ENCODE peak calls at places on chromosomes 16 and 17, in five cellular contexts. X is GM23338, N is HCT116, C is endothelial cell of umbilical vein, Z is sigmoid colon. B is an unnamed sample.
A peak's percentile ranks its signal among the peaks of the same experiment; 100 is the strongest.

GRCh38 chr17:48054238-48055185 is 6.4 kb downstream of the NFE2L1 start:
- DNase-seq in X (peak; percentile 99), C (no peak), N (no peak), Z (peak; percentile 93), B (no peak)

GRCh38 chr17:35731239-35731931 is at the start of gene RASL10B:
- DNase-seq in Z (peak; percentile 80), X (peak; percentile 91), C (peak; percentile 28), N (no peak), B (no peak)

GRCh38 chr16:17364319-17365210 is 106.2 kb downstream of the XYLT1 start:
- DNase-seq in Z (no peak), N (no peak), X (no peak), C (no peak), B (peak; percentile 22)

GRCh38 chr16:3578610-3579551 is 1.7 kb upstream of the NLRC3 start:
- DNase-seq in N (no peak), Z (no peak), X (peak; percentile 39), C (no peak), B (no peak)

GRCh38 chr16:15403392-15403995 is 7.9 kb downstream of the MPV17L start:
- DNase-seq in X (peak; percentile 36), N (no peak), Z (no peak), C (no peak), B (peak; percentile 40)

GRCh38 chr16:56945847-56946527 is 14.0 kb downstream of the HERPUD1 start:
- DNase-seq in X (no peak), N (no peak), Z (peak; percentile 29), C (no peak), B (no peak)

GRCh38 chr17:69949931-69950330 is 125.1 kb upstream of the KCNJ16 start:
- DNase-seq in Z (no peak), X (no peak), C (no peak), N (no peak), B (no peak)

GRCh38 chr17:32445075-32445427 is 741 bp downstream of the PSMD11 start:
- DNase-seq in C (peak; percentile 76), Z (peak; percentile 66), X (peak; percentile 55), N (no peak), B (no peak)

GRCh38 chr17:42844761-42845555 is 578 bp downstream of the AOC2 start:
- DNase-seq in X (no peak), N (no peak), Z (no peak), C (no peak), B (no peak)

GRCh38 chr17:81685108-81685507 is 1.3 kb downstream of the HGS start:
- DNase-seq in C (peak; percentile 17), X (no peak), N (no peak), Z (no peak), B (no peak)

GRCh38 chr17:65487161-65487560 is 74.3 kb downstream of the AXIN2 start:
- DNase-seq in Z (peak; percentile 26), C (no peak), X (no peak), N (no peak), B (no peak)

GRCh38 chr17:10171581-10171981 is 26.8 kb downstream of the GAS7 start:
- DNase-seq in Z (no peak), C (no peak), X (no peak), N (no peak), B (peak; percentile 5)

GRCh38 chr16:80433617-80434016 is 107.2 kb upstream of the DYNLRB2 start:
- DNase-seq in N (no peak), X (no peak), Z (no peak), C (no peak), B (no peak)

GRCh38 chr17:69480197-69480596 is 65.7 kb downstream of the MAP2K6 start:
- DNase-seq in C (peak; percentile 41), X (no peak), N (no peak), Z (no peak), B (no peak)

GRCh38 chr16:12311887-12312286 is 335.4 kb downstream of the SNX29 start:
- DNase-seq in C (no peak), N (no peak), Z (no peak), X (peak; percentile 40), B (no peak)

GRCh38 chr16:27816561-27816960 is 247.0 kb downstream of the GSG1L start:
- DNase-seq in X (no peak), Z (peak; percentile 53), C (no peak), N (no peak), B (no peak)

GRCh38 chr17:199806-200603 is 18.6 kb upstream of the DOC2B start:
- DNase-seq in C (peak; percentile 85), N (no peak), Z (peak; percentile 70), X (no peak), B (no peak)

GRCh38 chr17:51035436-51035835 is 85.2 kb downstream of the SPAG9 start:
- DNase-seq in C (peak; percentile 68), N (no peak), X (peak; percentile 58), Z (no peak), B (peak; percentile 69)

GRCh38 chr16:901715-902601 is 68.8 kb downstream of the LMF1 start:
- DNase-seq in C (no peak), X (no peak), Z (no peak), N (no peak), B (no peak)

GRCh38 chr17:7589891-7590611 is at the start of gene SOX15:
- DNase-seq in Z (no peak), C (no peak), X (peak; percentile 82), N (no peak), B (no peak)

GRCh38 chr16:60203525-60204124 is 1469.5 kb upstream of the GOT2 start:
- DNase-seq in X (peak; percentile 61), Z (no peak), N (no peak), C (peak; percentile 49), B (no peak)

GRCh38 chr17:38761612-38762011 is 9.1 kb downstream of the PSMB3 start:
- DNase-seq in C (peak; percentile 52), N (peak; percentile 34), Z (no peak), X (peak; percentile 81), B (no peak)

GRCh38 chr17:10579270-10579669 is 29.8 kb upstream of the MYH2 start:
- DNase-seq in Z (no peak), X (no peak), N (no peak), C (no peak), B (no peak)

GRCh38 chr17:49469831-49470568 is 25.1 kb upstream of the NGFR start:
- DNase-seq in N (no peak), X (peak; percentile 88), C (no peak), Z (no peak), B (no peak)

GRCh38 chr17:31072186-31072585 is 22.6 kb upstream of the NF1 start:
- DNase-seq in N (no peak), Z (no peak), C (no peak), X (peak; percentile 20), B (peak; percentile 42)

GRCh38 chr16:56625943-56626654 is 518 bp downstream of the MT1E start:
- DNase-seq in Z (peak; percentile 91), X (no peak), N (no peak), C (no peak), B (no peak)

GRCh38 chr16:81321537-81321936 is 6.8 kb downstream of the GAN start:
- DNase-seq in C (no peak), N (no peak), Z (no peak), X (no peak), B (no peak)

GRCh38 chr17:8649157-8650118 is 18.9 kb upstream of the MYH10 start:
- DNase-seq in Z (peak; percentile 75), N (no peak), X (no peak), C (no peak), B (no peak)

GRCh38 chr16:15034266-15035162 is 21.4 kb downstream of the NTAN1 start:
- DNase-seq in C (peak; percentile 89), Z (peak; percentile 50), N (no peak), X (no peak), B (no peak)

GRCh38 chr16:89446136-89446974 is 44.0 kb downstream of the ANKRD11 start:
- DNase-seq in N (no peak), C (no peak), X (no peak), Z (no peak), B (no peak)

GRCh38 chr17:37848690-37849616 is 75.3 kb upstream of the TBC1D3K start:
- DNase-seq in C (peak; percentile 34), N (peak; percentile 89), X (no peak), Z (no peak), B (no peak)

DNA sequence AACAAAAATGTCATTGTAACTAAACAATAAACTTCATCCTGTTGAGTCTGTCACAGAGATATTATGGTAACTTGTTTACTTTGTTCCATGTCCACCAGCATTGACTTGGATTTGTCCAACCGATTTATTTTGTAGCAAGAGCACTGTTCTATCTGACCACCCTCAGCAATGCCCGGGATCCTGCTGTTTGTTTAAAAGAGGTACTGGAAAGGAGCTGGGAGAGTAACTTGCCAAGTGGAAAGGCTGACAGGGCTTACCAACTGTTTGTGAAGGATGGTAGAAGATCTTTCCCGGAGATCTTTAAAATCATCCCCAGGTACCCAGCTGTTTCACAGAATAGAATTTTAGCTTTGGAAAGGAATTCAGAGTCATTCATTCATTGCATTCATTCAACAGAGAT is 59.1 kb upstream of the BCAR1 start:
- DNase-seq in Z (no peak), X (no peak), C (no peak), N (no peak), B (no peak)
- TF ChIP-seq POLR2AphosphoS5 in Z (no peak), X (no peak), C (no peak), N (no peak), B (no peak)

DNA sequence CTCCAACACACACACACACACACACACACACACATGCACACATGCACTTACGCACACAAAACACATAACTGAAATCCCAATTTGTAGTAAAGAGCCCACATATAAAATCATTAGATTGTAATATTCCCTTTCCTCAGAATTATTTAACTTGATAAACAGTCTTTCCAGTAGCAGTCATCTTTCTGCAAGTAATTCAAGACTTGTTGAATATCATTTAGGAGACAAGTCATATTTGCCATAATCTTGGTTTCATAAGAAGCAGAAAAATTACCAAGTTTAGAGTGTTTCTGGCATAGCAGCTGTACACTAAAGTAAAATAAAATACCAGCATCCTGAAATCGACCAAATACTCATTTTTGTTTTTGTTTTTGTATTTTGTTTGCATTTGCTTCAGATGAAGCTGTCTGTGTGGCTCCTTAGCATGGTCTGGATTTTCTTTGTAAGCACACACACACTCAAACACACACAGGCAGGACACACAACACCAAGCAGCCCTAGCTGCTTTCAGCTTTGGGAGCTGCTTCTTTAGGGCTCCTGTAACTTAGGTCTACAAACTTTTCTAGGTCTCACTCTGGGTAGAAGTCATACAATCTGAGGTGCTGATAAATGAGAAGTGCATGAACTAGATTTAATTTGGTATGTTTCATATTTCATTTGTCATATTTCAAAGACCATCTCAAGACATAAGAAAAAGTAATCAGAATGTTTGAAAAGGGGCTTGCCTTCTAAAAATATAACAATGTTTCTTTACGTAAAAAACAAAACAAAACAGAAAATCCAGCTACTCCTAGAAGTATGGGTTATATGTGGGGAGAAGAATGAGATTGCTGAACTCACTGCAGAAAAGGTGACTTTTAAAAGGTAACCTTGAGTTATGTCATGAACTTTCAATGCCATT is 3.0 kb downstream of the SALL1 start:
- DNase-seq in N (no peak), Z (no peak), X (no peak), C (no peak), B (no peak)
- H3K4me3 ChIP-seq in N (no peak overlapping the region), Z (no peak overlapping the region), X (peak overlapping the region; percentile 94), C (no peak overlapping the region), B (no peak overlapping the region)

GRCh38 chr17:40542562-40543411 is 22.5 kb downstream of the CCR7 start:
- DNase-seq in Z (peak; percentile 98), N (no peak), X (no peak), C (peak; percentile 67), B (no peak)
- TF ChIP-seq POLR2AphosphoS5 in Z (peak; percentile 70), N (no peak), X (no peak), C (no peak), B (no peak)

GRCh38 chr16:50549561-50549915 is 1.3 kb downstream of the NKD1 start:
- DNase-seq in C (no peak), Z (no peak), N (no peak), X (no peak), B (no peak)
- H3K4me3 ChIP-seq in C (no peak overlapping the region), Z (peak overlapping the region; percentile 96), N (no peak overlapping the region), X (peak overlapping the region; percentile 68), B (no peak overlapping the region)